ENCODE peak calls at places on chromosomes 1 and 21, in ten cellular contexts. One of them, this sample, is unnamed. For H3K9me3, the result is how much of the 10 kb centered on the place peaks cover.

GRCh38 chr1:99603699-99604595 is 42.0 kb upstream of the PALMD start:
- DNase-seq in lower lobe of right lung: no peak
- DNase-seq in Panc1: no peak
- DNase-seq in CD4-positive, alpha-beta T cell: no peak
- DNase-seq in colonic mucosa: no peak
- DNase-seq in small intestine: no peak
- DNase-seq in NT2/D1: no peak
- DNase-seq in A549: no peak
- DNase-seq in CD4-positive, CD25-positive, alpha-beta regulatory T cell: no peak
- DNase-seq in WERI-Rb-1: no peak
- DNase-seq in this sample: no peak

GRCh38 chr1:33010946-33011731 is 25.5 kb downstream of the AK2 start:
- DNase-seq in colonic mucosa: peak
- DNase-seq in WERI-Rb-1: no peak
- DNase-seq in NT2/D1: no peak
- DNase-seq in CD4-positive, CD25-positive, alpha-beta regulatory T cell: no peak
- DNase-seq in CD4-positive, alpha-beta T cell: no peak
- DNase-seq in Panc1: no peak
- DNase-seq in lower lobe of right lung: no peak
- DNase-seq in A549: no peak
- DNase-seq in small intestine: peak
- DNase-seq in this sample: no peak

GRCh38 chr1:198333744-198334143 is 176.9 kb downstream of the NEK7 start:
- DNase-seq in CD4-positive, alpha-beta T cell: no peak
- DNase-seq in WERI-Rb-1: no peak
- DNase-seq in A549: no peak
- DNase-seq in NT2/D1: no peak
- DNase-seq in colonic mucosa: no peak
- DNase-seq in small intestine: no peak
- DNase-seq in Panc1: no peak
- DNase-seq in CD4-positive, CD25-positive, alpha-beta regulatory T cell: no peak
- DNase-seq in lower lobe of right lung: no peak
- DNase-seq in this sample: no peak

GRCh38 chr1:91791103-91791502 is 94.8 kb downstream of the TGFBR3 start:
- DNase-seq in Panc1: no peak
- DNase-seq in lower lobe of right lung: no peak
- DNase-seq in CD4-positive, CD25-positive, alpha-beta regulatory T cell: no peak
- DNase-seq in NT2/D1: peak
- DNase-seq in colonic mucosa: no peak
- DNase-seq in small intestine: no peak
- DNase-seq in CD4-positive, alpha-beta T cell: no peak
- DNase-seq in A549: no peak
- DNase-seq in WERI-Rb-1: peak
- DNase-seq in this sample: no peak

GRCh38 chr1:65510961-65511360 is 90.5 kb downstream of the LEPR start:
- DNase-seq in Panc1: no peak
- DNase-seq in WERI-Rb-1: no peak
- DNase-seq in lower lobe of right lung: no peak
- DNase-seq in A549: no peak
- DNase-seq in small intestine: no peak
- DNase-seq in NT2/D1: no peak
- DNase-seq in CD4-positive, CD25-positive, alpha-beta regulatory T cell: no peak
- DNase-seq in CD4-positive, alpha-beta T cell: no peak
- DNase-seq in colonic mucosa: no peak
- DNase-seq in this sample: no peak

GRCh38 chr1:24263746-24264145 is 55.4 kb upstream of the GRHL3 start:
- DNase-seq in lower lobe of right lung: no peak
- DNase-seq in A549: no peak
- DNase-seq in WERI-Rb-1: no peak
- DNase-seq in Panc1: no peak
- DNase-seq in small intestine: no peak
- DNase-seq in NT2/D1: no peak
- DNase-seq in CD4-positive, alpha-beta T cell: no peak
- DNase-seq in CD4-positive, CD25-positive, alpha-beta regulatory T cell: no peak
- DNase-seq in colonic mucosa: no peak
- DNase-seq in this sample: no peak

GRCh38 chr1:208466054-208466590 is 221.9 kb upstream of the PLXNA2 start:
- DNase-seq in lower lobe of right lung: no peak
- DNase-seq in CD4-positive, alpha-beta T cell: no peak
- DNase-seq in A549: no peak
- DNase-seq in WERI-Rb-1: no peak
- DNase-seq in NT2/D1: no peak
- DNase-seq in small intestine: peak
- DNase-seq in Panc1: no peak
- DNase-seq in CD4-positive, CD25-positive, alpha-beta regulatory T cell: no peak
- DNase-seq in colonic mucosa: no peak
- DNase-seq in this sample: no peak

GRCh38 chr1:173393655-173393993 is 83.5 kb upstream of the PRDX6 start:
- DNase-seq in CD4-positive, alpha-beta T cell: no peak
- DNase-seq in A549: no peak
- DNase-seq in Panc1: no peak
- DNase-seq in colonic mucosa: no peak
- DNase-seq in NT2/D1: no peak
- DNase-seq in small intestine: no peak
- DNase-seq in WERI-Rb-1: no peak
- DNase-seq in CD4-positive, CD25-positive, alpha-beta regulatory T cell: no peak
- DNase-seq in lower lobe of right lung: no peak
- DNase-seq in this sample: no peak

GRCh38 chr1:67942269-67942668 is 108.2 kb downstream of the DIRAS3 start:
- DNase-seq in lower lobe of right lung: no peak
- DNase-seq in A549: no peak
- DNase-seq in colonic mucosa: no peak
- DNase-seq in small intestine: no peak
- DNase-seq in NT2/D1: no peak
- DNase-seq in Panc1: no peak
- DNase-seq in WERI-Rb-1: no peak
- DNase-seq in CD4-positive, alpha-beta T cell: no peak
- DNase-seq in CD4-positive, CD25-positive, alpha-beta regulatory T cell: no peak
- DNase-seq in this sample: no peak

GRCh38 chr1:151061012-151061401 is 810 bp downstream of the MLLT11 start:
- DNase-seq in Panc1: no peak
- DNase-seq in small intestine: no peak
- DNase-seq in A549: no peak
- DNase-seq in lower lobe of right lung: no peak
- DNase-seq in CD4-positive, alpha-beta T cell: no peak
- DNase-seq in colonic mucosa: no peak
- DNase-seq in CD4-positive, CD25-positive, alpha-beta regulatory T cell: no peak
- DNase-seq in WERI-Rb-1: peak
- DNase-seq in NT2/D1: no peak
- DNase-seq in this sample: no peak

GRCh38 chr1:96418969-96419368 is 302.6 kb upstream of the PTBP2 start:
- DNase-seq in lower lobe of right lung: no peak
- DNase-seq in CD4-positive, CD25-positive, alpha-beta regulatory T cell: no peak
- DNase-seq in WERI-Rb-1: no peak
- DNase-seq in Panc1: no peak
- DNase-seq in NT2/D1: no peak
- DNase-seq in small intestine: no peak
- DNase-seq in CD4-positive, alpha-beta T cell: no peak
- DNase-seq in colonic mucosa: no peak
- DNase-seq in A549: no peak
- DNase-seq in this sample: no peak

GRCh38 chr1:145846191-145846590 is 761 bp downstream of the NUDT17 start:
- DNase-seq in small intestine: peak
- DNase-seq in lower lobe of right lung: no peak
- DNase-seq in colonic mucosa: peak
- DNase-seq in Panc1: no peak
- DNase-seq in CD4-positive, CD25-positive, alpha-beta regulatory T cell: peak
- DNase-seq in A549: peak
- DNase-seq in WERI-Rb-1: peak
- DNase-seq in NT2/D1: peak
- DNase-seq in CD4-positive, alpha-beta T cell: no peak
- DNase-seq in this sample: no peak

GRCh38 chr1:150999051-150999674 is 7.5 kb downstream of the MINDY1 start:
- DNase-seq in colonic mucosa: no peak
- DNase-seq in small intestine: no peak
- DNase-seq in Panc1: no peak
- DNase-seq in WERI-Rb-1: no peak
- DNase-seq in CD4-positive, CD25-positive, alpha-beta regulatory T cell: no peak
- DNase-seq in CD4-positive, alpha-beta T cell: no peak
- DNase-seq in lower lobe of right lung: no peak
- DNase-seq in NT2/D1: no peak
- DNase-seq in A549: no peak
- DNase-seq in this sample: no peak

GRCh38 chr21:42041711-42042110 is 29.4 kb upstream of the UMODL1 start:
- DNase-seq in lower lobe of right lung: peak
- DNase-seq in WERI-Rb-1: no peak
- DNase-seq in colonic mucosa: no peak
- DNase-seq in small intestine: no peak
- DNase-seq in Panc1: no peak
- DNase-seq in CD4-positive, alpha-beta T cell: no peak
- DNase-seq in CD4-positive, CD25-positive, alpha-beta regulatory T cell: no peak
- DNase-seq in A549: no peak
- DNase-seq in NT2/D1: no peak
- DNase-seq in this sample: no peak

GRCh38 chr1:42847111-42847580 is 733 bp downstream of the ZNF691 start:
- DNase-seq in NT2/D1: no peak
- DNase-seq in CD4-positive, alpha-beta T cell: no peak
- DNase-seq in CD4-positive, CD25-positive, alpha-beta regulatory T cell: peak
- DNase-seq in Panc1: no peak
- DNase-seq in lower lobe of right lung: no peak
- DNase-seq in WERI-Rb-1: no peak
- DNase-seq in colonic mucosa: no peak
- DNase-seq in A549: no peak
- DNase-seq in small intestine: no peak
- DNase-seq in this sample: no peak

GRCh38 chr1:38062361-38063288 is 16.0 kb upstream of the POU3F1 start:
- DNase-seq in lower lobe of right lung: no peak
- DNase-seq in colonic mucosa: no peak
- DNase-seq in WERI-Rb-1: no peak
- DNase-seq in NT2/D1: no peak
- DNase-seq in small intestine: no peak
- DNase-seq in CD4-positive, alpha-beta T cell: no peak
- DNase-seq in Panc1: no peak
- DNase-seq in CD4-positive, CD25-positive, alpha-beta regulatory T cell: no peak
- DNase-seq in A549: no peak
- DNase-seq in this sample: no peak

GRCh38 chr21:44337941-44338895 is 972 bp downstream of the CFAP410 start:
- DNase-seq in lower lobe of right lung: peak
- DNase-seq in small intestine: peak
- DNase-seq in WERI-Rb-1: peak
- DNase-seq in colonic mucosa: peak
- DNase-seq in CD4-positive, CD25-positive, alpha-beta regulatory T cell: no peak
- DNase-seq in Panc1: peak
- DNase-seq in A549: peak
- DNase-seq in CD4-positive, alpha-beta T cell: no peak
- DNase-seq in NT2/D1: peak
- DNase-seq in this sample: peak

GRCh38 chr1:6590046-6590445 is 10.3 kb downstream of the ZBTB48 start:
- DNase-seq in lower lobe of right lung: no peak
- DNase-seq in WERI-Rb-1: no peak
- DNase-seq in CD4-positive, alpha-beta T cell: no peak
- DNase-seq in NT2/D1: no peak
- DNase-seq in A549: no peak
- DNase-seq in small intestine: no peak
- DNase-seq in colonic mucosa: no peak
- DNase-seq in Panc1: no peak
- DNase-seq in CD4-positive, CD25-positive, alpha-beta regulatory T cell: no peak
- DNase-seq in this sample: no peak
- H3K9me3 ChIP-seq in lower lobe of right lung: under half
- H3K9me3 ChIP-seq in WERI-Rb-1: under half
- H3K9me3 ChIP-seq in CD4-positive, alpha-beta T cell: under half
- H3K9me3 ChIP-seq in NT2/D1: under half
- H3K9me3 ChIP-seq in A549: under half
- H3K9me3 ChIP-seq in small intestine: under half
- H3K9me3 ChIP-seq in colonic mucosa: under half
- H3K9me3 ChIP-seq in Panc1: under half
- H3K9me3 ChIP-seq in CD4-positive, CD25-positive, alpha-beta regulatory T cell: under half
- H3K9me3 ChIP-seq in this sample: under half

DNA sequence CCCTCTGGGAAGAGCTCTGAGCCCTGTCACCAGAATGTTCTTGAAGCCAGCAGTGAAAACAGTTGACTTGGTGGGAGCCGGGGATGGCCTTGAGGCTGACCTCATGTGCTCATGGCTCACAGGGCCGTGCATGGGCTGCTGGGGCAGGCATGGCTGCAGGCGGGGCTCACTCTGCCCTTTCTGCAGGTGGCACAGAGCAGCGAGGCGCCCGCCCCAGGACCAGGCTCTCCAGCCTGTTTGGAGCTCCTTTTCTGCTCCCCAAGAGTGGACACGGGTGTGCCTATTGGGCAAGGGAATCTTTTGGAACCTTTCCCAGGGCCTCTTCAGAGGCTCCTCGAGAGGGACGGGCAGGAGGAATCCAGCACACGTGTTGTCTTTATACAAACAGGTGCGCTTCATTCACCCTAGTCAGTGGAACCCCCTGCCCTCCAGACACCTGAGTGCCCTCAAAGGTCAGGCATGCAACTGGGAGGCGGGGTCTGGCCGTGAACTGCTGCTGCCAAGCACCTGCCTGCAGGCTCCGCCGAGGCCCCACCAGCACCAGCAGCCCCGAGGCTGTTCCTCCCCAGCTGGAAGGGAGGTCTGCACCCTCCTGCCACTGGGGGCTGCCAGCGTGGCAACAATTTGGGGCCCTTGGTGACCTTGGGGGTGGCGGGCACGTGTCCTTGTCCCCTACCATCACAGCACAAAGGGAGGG is 2.6 kb upstream of the TTC34 start:
- DNase-seq in A549: no peak
- DNase-seq in CD4-positive, alpha-beta T cell: no peak
- DNase-seq in lower lobe of right lung: peak
- DNase-seq in WERI-Rb-1: no peak
- DNase-seq in NT2/D1: no peak
- DNase-seq in colonic mucosa: no peak
- DNase-seq in Panc1: no peak
- DNase-seq in CD4-positive, CD25-positive, alpha-beta regulatory T cell: no peak
- DNase-seq in small intestine: no peak
- DNase-seq in this sample: no peak
- H3K9me3 ChIP-seq in A549: under half
- H3K9me3 ChIP-seq in CD4-positive, alpha-beta T cell: under half
- H3K9me3 ChIP-seq in lower lobe of right lung: under half
- H3K9me3 ChIP-seq in WERI-Rb-1: under half
- H3K9me3 ChIP-seq in NT2/D1: under half
- H3K9me3 ChIP-seq in colonic mucosa: under half
- H3K9me3 ChIP-seq in Panc1: under half
- H3K9me3 ChIP-seq in CD4-positive, CD25-positive, alpha-beta regulatory T cell: under half
- H3K9me3 ChIP-seq in small intestine: under half
- H3K9me3 ChIP-seq in this sample: under half

GRCh38 chr1:3942416-3943122 is 42.5 kb upstream of the C1orf174 start:
- DNase-seq in A549: no peak
- DNase-seq in small intestine: no peak
- DNase-seq in Panc1: no peak
- DNase-seq in CD4-positive, CD25-positive, alpha-beta regulatory T cell: no peak
- DNase-seq in colonic mucosa: peak
- DNase-seq in NT2/D1: no peak
- DNase-seq in WERI-Rb-1: no peak
- DNase-seq in lower lobe of right lung: no peak
- DNase-seq in CD4-positive, alpha-beta T cell: no peak
- DNase-seq in this sample: no peak
- H3K9me3 ChIP-seq in A549: under half
- H3K9me3 ChIP-seq in small intestine: under half
- H3K9me3 ChIP-seq in Panc1: under half
- H3K9me3 ChIP-seq in CD4-positive, CD25-positive, alpha-beta regulatory T cell: under half
- H3K9me3 ChIP-seq in colonic mucosa: under half
- H3K9me3 ChIP-seq in NT2/D1: under half
- H3K9me3 ChIP-seq in WERI-Rb-1: under half
- H3K9me3 ChIP-seq in lower lobe of right lung: under half
- H3K9me3 ChIP-seq in CD4-positive, alpha-beta T cell: under half
- H3K9me3 ChIP-seq in this sample: under half

DNA sequence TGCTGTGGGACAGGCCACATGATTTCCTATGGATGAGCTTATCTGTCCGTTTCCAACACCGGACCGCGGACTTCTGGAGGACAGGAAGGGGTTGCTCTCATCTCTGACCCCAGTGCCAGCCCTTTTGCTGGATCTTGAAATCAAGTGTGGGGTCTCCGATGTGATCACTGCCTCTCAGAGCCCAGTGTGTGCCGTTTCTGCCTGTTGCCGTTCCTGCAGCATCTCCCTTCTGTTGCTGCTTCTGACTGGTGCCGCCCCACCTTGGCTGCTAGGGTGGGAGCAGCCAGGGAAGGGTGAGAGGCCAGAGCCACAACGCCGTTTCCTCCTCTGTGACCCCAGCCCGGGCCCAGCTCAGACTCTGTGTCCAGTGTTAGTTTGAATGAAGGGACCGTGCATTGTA is 67.3 kb upstream of the WNT4 start:
- DNase-seq in NT2/D1: no peak
- DNase-seq in A549: no peak
- DNase-seq in Panc1: no peak
- DNase-seq in colonic mucosa: no peak
- DNase-seq in lower lobe of right lung: no peak
- DNase-seq in WERI-Rb-1: no peak
- DNase-seq in CD4-positive, CD25-positive, alpha-beta regulatory T cell: no peak
- DNase-seq in small intestine: no peak
- DNase-seq in CD4-positive, alpha-beta T cell: no peak
- DNase-seq in this sample: no peak
- H3K9me3 ChIP-seq in NT2/D1: under half
- H3K9me3 ChIP-seq in A549: under half
- H3K9me3 ChIP-seq in Panc1: under half
- H3K9me3 ChIP-seq in colonic mucosa: under half
- H3K9me3 ChIP-seq in lower lobe of right lung: under half
- H3K9me3 ChIP-seq in WERI-Rb-1: under half
- H3K9me3 ChIP-seq in CD4-positive, CD25-positive, alpha-beta regulatory T cell: under half
- H3K9me3 ChIP-seq in small intestine: under half
- H3K9me3 ChIP-seq in CD4-positive, alpha-beta T cell: under half
- H3K9me3 ChIP-seq in this sample: under half